ENCODE peak calls at places on chromosomes 3 and 15, in seven cellular contexts. One of them, this sample, is unnamed.

GRCh38 chr3:119329551-119329950 is 35.4 kb downstream of the ARHGAP31 start:
- DNase-seq in H1: no peak
- DNase-seq in HCT116: no peak
- DNase-seq in SK-N-SH: no peak
- DNase-seq in HepG2: no peak
- DNase-seq in K562: no peak
- DNase-seq in GM12878: no peak
- DNase-seq in this sample: no peak

GRCh38 chr3:119977353-119977752 is 116.9 kb downstream of the GSK3B start:
- DNase-seq in K562: no peak
- DNase-seq in HCT116: no peak
- DNase-seq in SK-N-SH: no peak
- DNase-seq in GM12878: no peak
- DNase-seq in H1: no peak
- DNase-seq in HepG2: no peak
- DNase-seq in this sample: no peak

GRCh38 chr3:69927571-69927970 is 72.0 kb upstream of the SAMMSON start:
- DNase-seq in H1: no peak
- DNase-seq in SK-N-SH: no peak
- DNase-seq in HCT116: no peak
- DNase-seq in HepG2: no peak
- DNase-seq in K562: no peak
- DNase-seq in GM12878: no peak
- DNase-seq in this sample: no peak

GRCh38 chr3:33482126-33482525 is 41.9 kb upstream of the UBP1 start:
- DNase-seq in H1: no peak
- DNase-seq in K562: no peak
- DNase-seq in GM12878: no peak
- DNase-seq in SK-N-SH: no peak
- DNase-seq in HepG2: peak; percentile 51
- DNase-seq in HCT116: no peak
- DNase-seq in this sample: no peak

GRCh38 chr15:89416339-89417183 is 79.8 kb downstream of the RHCG start:
- DNase-seq in K562: peak; percentile 92
- DNase-seq in GM12878: no peak
- DNase-seq in SK-N-SH: peak; percentile 96
- DNase-seq in H1: peak; percentile 95
- DNase-seq in HCT116: peak; percentile 71
- DNase-seq in HepG2: peak; percentile 66
- DNase-seq in this sample: no peak

GRCh38 chr15:74664028-74664616 is 31.7 kb downstream of the EDC3 start:
- DNase-seq in SK-N-SH: no peak
- DNase-seq in GM12878: no peak
- DNase-seq in HepG2: peak; percentile 20
- DNase-seq in H1: no peak
- DNase-seq in K562: no peak
- DNase-seq in HCT116: no peak
- DNase-seq in this sample: no peak

GRCh38 chr3:41418961-41419691 is 219.8 kb downstream of the CTNNB1 start:
- DNase-seq in H1: no peak
- DNase-seq in HCT116: peak; percentile 27
- DNase-seq in HepG2: peak; percentile 15
- DNase-seq in GM12878: no peak
- DNase-seq in SK-N-SH: no peak
- DNase-seq in K562: no peak
- DNase-seq in this sample: peak; percentile 69

GRCh38 chr3:31472479-31473390 is 60.0 kb upstream of the STT3B start:
- DNase-seq in K562: no peak
- DNase-seq in SK-N-SH: no peak
- DNase-seq in H1: no peak
- DNase-seq in HepG2: no peak
- DNase-seq in GM12878: no peak
- DNase-seq in HCT116: no peak
- DNase-seq in this sample: no peak

GRCh38 chr3:32937331-32937730 is 14.1 kb upstream of the CCR4 start:
- DNase-seq in GM12878: no peak
- DNase-seq in SK-N-SH: no peak
- DNase-seq in HCT116: no peak
- DNase-seq in H1: no peak
- DNase-seq in K562: no peak
- DNase-seq in HepG2: no peak
- DNase-seq in this sample: no peak

GRCh38 chr15:35121611-35122359 is 36.7 kb upstream of the NANOGP8 start:
- DNase-seq in SK-N-SH: no peak
- DNase-seq in HCT116: no peak
- DNase-seq in GM12878: no peak
- DNase-seq in HepG2: no peak
- DNase-seq in H1: no peak
- DNase-seq in K562: no peak
- DNase-seq in this sample: no peak

GRCh38 chr15:86016750-86017149 is 62.9 kb upstream of the AGBL1 start:
- DNase-seq in HCT116: no peak
- DNase-seq in H1: no peak
- DNase-seq in HepG2: no peak
- DNase-seq in GM12878: no peak
- DNase-seq in SK-N-SH: no peak
- DNase-seq in K562: no peak
- DNase-seq in this sample: no peak

GRCh38 chr15:76333720-76334437 is 2.7 kb upstream of the ISL2 start:
- DNase-seq in SK-N-SH: peak; percentile 56
- DNase-seq in GM12878: no peak
- DNase-seq in HepG2: peak; percentile 85
- DNase-seq in H1: no peak
- DNase-seq in HCT116: no peak
- DNase-seq in K562: peak; percentile 64
- DNase-seq in this sample: no peak

GRCh38 chr15:56042523-56042922 is 49.1 kb upstream of the NEDD4 start:
- DNase-seq in HepG2: peak; percentile 78
- DNase-seq in HCT116: no peak
- DNase-seq in SK-N-SH: no peak
- DNase-seq in H1: no peak
- DNase-seq in K562: no peak
- DNase-seq in GM12878: no peak
- DNase-seq in this sample: no peak

GRCh38 chr15:56038015-56038414 is 44.6 kb upstream of the NEDD4 start:
- DNase-seq in H1: no peak
- DNase-seq in SK-N-SH: no peak
- DNase-seq in K562: no peak
- DNase-seq in HCT116: no peak
- DNase-seq in GM12878: no peak
- DNase-seq in HepG2: no peak
- DNase-seq in this sample: no peak

GRCh38 chr15:56042031-56042430 is 48.6 kb upstream of the NEDD4 start:
- DNase-seq in HepG2: no peak
- DNase-seq in GM12878: no peak
- DNase-seq in SK-N-SH: no peak
- DNase-seq in K562: no peak
- DNase-seq in HCT116: no peak
- DNase-seq in H1: no peak
- DNase-seq in this sample: no peak

GRCh38 chr15:56042982-56043980 is 49.9 kb upstream of the NEDD4 start:
- DNase-seq in HCT116: no peak
- DNase-seq in SK-N-SH: no peak
- DNase-seq in GM12878: peak; percentile 13
- DNase-seq in K562: no peak
- DNase-seq in HepG2: peak; percentile 52
- DNase-seq in H1: no peak
- DNase-seq in this sample: no peak

GRCh38 chr15:56040081-56041035 is 46.9 kb upstream of the NEDD4 start:
- DNase-seq in SK-N-SH: no peak
- DNase-seq in HCT116: peak; percentile 88
- DNase-seq in GM12878: no peak
- DNase-seq in HepG2: peak; percentile 80
- DNase-seq in K562: no peak
- DNase-seq in H1: peak; percentile 25
- DNase-seq in this sample: peak; percentile 81
- H3K27ac ChIP-seq in SK-N-SH: peak overlapping the region; percentile 64
- H3K27ac ChIP-seq in HCT116: peak overlapping the region; percentile 52
- H3K27ac ChIP-seq in GM12878: no peak overlapping the region
- H3K27ac ChIP-seq in HepG2: peak overlapping the region; percentile 46
- H3K27ac ChIP-seq in K562: peak overlapping the region; percentile 24
- H3K27ac ChIP-seq in H1: no peak overlapping the region
- H3K27ac ChIP-seq in this sample: peak overlapping the region; percentile 10

DNA sequence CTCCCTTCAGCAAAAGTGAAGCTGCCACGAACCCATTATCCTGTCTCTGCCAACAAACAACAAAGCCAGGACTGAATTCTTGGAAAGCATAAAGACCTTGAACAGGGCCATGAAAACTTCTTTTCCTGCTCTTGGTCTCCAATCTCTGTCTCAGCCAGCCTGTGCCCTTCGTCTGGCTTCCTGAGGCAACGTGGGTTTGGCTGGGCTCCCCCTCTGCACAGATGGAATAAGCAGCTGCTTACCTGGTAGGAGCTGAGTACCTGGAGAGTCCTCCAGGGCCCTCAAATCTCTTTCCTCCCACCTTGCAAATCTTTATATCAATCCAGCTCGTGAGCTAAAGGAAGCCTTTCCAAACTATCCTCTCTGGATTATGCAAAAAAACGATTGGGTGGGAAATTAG is 97.6 kb upstream of the PSMD6 start:
- DNase-seq in H1: no peak
- DNase-seq in K562: no peak
- DNase-seq in SK-N-SH: no peak
- DNase-seq in HCT116: no peak
- DNase-seq in HepG2: no peak
- DNase-seq in GM12878: no peak
- DNase-seq in this sample: no peak
- TF ChIP-seq SIN3A in H1: no peak
- TF ChIP-seq SIN3A in K562: no peak
- TF ChIP-seq SIN3A in SK-N-SH: no peak
- TF ChIP-seq SIN3A in HCT116: no peak
- TF ChIP-seq SIN3A in HepG2: no peak
- TF ChIP-seq SIN3A in GM12878: no peak
- TF ChIP-seq SIN3A in this sample: no peak

GRCh38 chr15:90934949-90935751 is at the start of gene UNC45A:
- DNase-seq in K562: peak; percentile 96
- DNase-seq in HCT116: peak; percentile 76
- DNase-seq in GM12878: peak; percentile 60
- DNase-seq in H1: peak; percentile 79
- DNase-seq in SK-N-SH: peak; percentile 98
- DNase-seq in HepG2: peak; percentile 78
- DNase-seq in this sample: no peak
- H3K27ac ChIP-seq in K562: peak within 1 kb of the TSS; percentile 65
- H3K27ac ChIP-seq in HCT116: peak within 1 kb of the TSS; percentile 71
- H3K27ac ChIP-seq in GM12878: peak within 1 kb of the TSS; percentile 75
- H3K27ac ChIP-seq in H1: no peak within 1 kb of the TSS
- H3K27ac ChIP-seq in SK-N-SH: peak within 1 kb of the TSS; percentile 77
- H3K27ac ChIP-seq in HepG2: peak within 1 kb of the TSS; percentile 45
- H3K27ac ChIP-seq in this sample: peak within 1 kb of the TSS; percentile 80

GRCh38 chr3:27657871-27658270 is 64.3 kb downstream of the EOMES start:
- DNase-seq in K562: no peak
- DNase-seq in H1: no peak
- DNase-seq in HepG2: no peak
- DNase-seq in GM12878: no peak
- DNase-seq in SK-N-SH: no peak
- DNase-seq in HCT116: no peak
- DNase-seq in this sample: no peak

GRCh38 chr3:27656790-27657189 is 65.3 kb downstream of the EOMES start:
- DNase-seq in HCT116: no peak
- DNase-seq in HepG2: no peak
- DNase-seq in SK-N-SH: no peak
- DNase-seq in H1: no peak
- DNase-seq in GM12878: no peak
- DNase-seq in K562: no peak
- DNase-seq in this sample: no peak

GRCh38 chr3:27659279-27660021 is 62.7 kb downstream of the EOMES start:
- DNase-seq in SK-N-SH: peak; percentile 66
- DNase-seq in GM12878: no peak
- DNase-seq in H1: no peak
- DNase-seq in HepG2: peak; percentile 48
- DNase-seq in HCT116: peak; percentile 62
- DNase-seq in K562: peak; percentile 51
- DNase-seq in this sample: no peak

GRCh38 chr3:27657404-27657803 is 64.7 kb downstream of the EOMES start:
- DNase-seq in GM12878: no peak
- DNase-seq in K562: no peak
- DNase-seq in H1: no peak
- DNase-seq in HepG2: no peak
- DNase-seq in HCT116: no peak
- DNase-seq in SK-N-SH: no peak
- DNase-seq in this sample: no peak

DNA sequence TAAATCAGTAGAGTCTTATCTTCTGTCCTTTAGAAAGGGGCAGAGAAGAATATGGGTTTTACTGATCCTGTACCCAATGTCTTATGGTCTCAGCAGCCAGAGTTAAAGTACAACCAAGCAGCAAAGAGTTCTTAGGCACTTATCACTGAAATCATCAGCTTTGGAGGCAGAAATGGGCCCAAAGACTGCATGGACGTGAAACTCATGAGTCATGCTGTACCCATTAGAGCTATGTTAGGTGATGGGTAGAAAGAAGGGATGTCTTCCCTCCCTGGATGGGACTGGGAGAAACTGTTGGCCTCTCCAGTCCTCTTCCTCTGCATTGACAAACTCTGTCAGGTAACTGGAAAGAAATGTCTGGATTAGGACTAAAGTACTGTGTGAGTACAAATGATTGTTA is 63.4 kb downstream of the EOMES start:
- DNase-seq in HCT116: no peak
- DNase-seq in HepG2: no peak
- DNase-seq in H1: no peak
- DNase-seq in GM12878: no peak
- DNase-seq in K562: no peak
- DNase-seq in SK-N-SH: no peak
- DNase-seq in this sample: no peak
- TF ChIP-seq SIN3A in HCT116: no peak
- TF ChIP-seq SIN3A in HepG2: no peak
- TF ChIP-seq SIN3A in H1: no peak
- TF ChIP-seq SIN3A in GM12878: no peak
- TF ChIP-seq SIN3A in K562: no peak
- TF ChIP-seq SIN3A in SK-N-SH: no peak
- TF ChIP-seq SIN3A in this sample: no peak

GRCh38 chr3:10010546-10011465 is 15.4 kb upstream of the FANCD2 start:
- DNase-seq in SK-N-SH: peak; percentile 96
- DNase-seq in H1: peak; percentile 65
- DNase-seq in K562: peak; percentile 97
- DNase-seq in GM12878: peak; percentile 37
- DNase-seq in HepG2: peak; percentile 78
- DNase-seq in HCT116: peak; percentile 72
- DNase-seq in this sample: no peak
- H3K27ac ChIP-seq in SK-N-SH: peak overlapping the region; percentile 50
- H3K27ac ChIP-seq in H1: no peak overlapping the region
- H3K27ac ChIP-seq in K562: peak overlapping the region; percentile 1
- H3K27ac ChIP-seq in GM12878: no peak overlapping the region
- H3K27ac ChIP-seq in HepG2: no peak overlapping the region
- H3K27ac ChIP-seq in HCT116: peak overlapping the region; percentile 49
- H3K27ac ChIP-seq in this sample: peak overlapping the region; percentile 57

DNA sequence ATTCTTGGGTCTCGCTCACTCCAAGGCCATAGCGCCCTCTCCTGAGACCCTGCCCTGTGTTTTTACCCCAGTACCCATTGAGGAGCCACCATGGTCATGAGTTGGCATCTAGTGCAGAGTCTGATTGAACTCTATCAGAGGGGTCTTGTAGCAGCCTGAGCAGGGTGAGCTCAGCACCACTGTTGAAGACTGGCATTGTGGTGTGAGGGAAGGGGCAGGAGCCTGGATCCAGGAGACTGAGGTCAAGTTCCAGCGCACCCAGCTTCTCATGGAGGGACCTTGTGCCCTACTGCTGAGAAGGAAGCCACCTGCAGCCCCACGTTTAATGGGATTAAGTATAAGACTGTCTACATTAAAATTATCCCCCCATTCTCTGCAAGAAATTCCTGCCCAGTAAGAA is 65.8 kb upstream of the LARS2 start:
- DNase-seq in SK-N-SH: no peak
- DNase-seq in H1: no peak
- DNase-seq in GM12878: no peak
- DNase-seq in K562: no peak
- DNase-seq in HepG2: no peak
- DNase-seq in HCT116: no peak
- DNase-seq in this sample: no peak
- TF ChIP-seq SIN3A in SK-N-SH: no peak
- TF ChIP-seq SIN3A in H1: no peak
- TF ChIP-seq SIN3A in GM12878: no peak
- TF ChIP-seq SIN3A in K562: no peak
- TF ChIP-seq SIN3A in HepG2: no peak
- TF ChIP-seq SIN3A in HCT116: no peak
- TF ChIP-seq SIN3A in this sample: no peak